ENCODE peak calls at places on chromosome 1, in eight cellular contexts. Y is GM12865; Z is T-cell; A is activated effector memory CD4-positive, alpha-beta T cell treated with anti-CD3 and anti-CD28 coated beads, Interleukin-2, amount 50 U/mL, for 16 hours; O is DMS53; H is ELR; E is iPS-NIHi11; C is putamen. P is an unnamed sample.

GRCh38 chr1:40049745-40050144 is 9.2 kb downstream of the CAP1 start:
- DNase-seq in Y (peak; percentile 34), Z (no peak), A (no peak), O (no peak), H (no peak), E (no peak), C (peak; percentile 72), P (no peak)

GRCh38 chr1:53878492-53879105 is 11.0 kb downstream of the YIPF1 start:
- DNase-seq in Y (peak; percentile 72), Z (no peak), A (no peak), O (peak; percentile 89), H (peak; percentile 74), E (peak; percentile 39), C (no peak), P (no peak)

GRCh38 chr1:26828352-26829093 is 2.0 kb downstream of the ZDHHC18 start:
- DNase-seq in Y (peak; percentile 66), Z (no peak), A (peak; percentile 75), O (no peak), H (no peak), E (no peak), C (no peak), P (no peak)

GRCh38 chr1:215526147-215526845 is 40.8 kb upstream of the KCTD3 start:
- DNase-seq in Y (peak; percentile 61), Z (no peak), A (no peak), O (peak; percentile 82), H (peak; percentile 65), E (peak; percentile 31), C (peak; percentile 21), P (no peak)

GRCh38 chr1:244454412-244454811 is 2.7 kb upstream of the ADSS2 start:
- DNase-seq in Y (no peak), Z (no peak), A (no peak), O (peak; percentile 52), H (no peak), E (no peak), C (no peak), P (no peak)

GRCh38 chr1:18239671-18240070 is 132.1 kb downstream of the IGSF21 start:
- DNase-seq in Y (no peak), Z (no peak), A (no peak), O (peak; percentile 13), H (no peak), E (no peak), C (no peak), P (no peak)

GRCh38 chr1:156253634-156254033 is 5.8 kb upstream of the PAQR6 start:
- DNase-seq in Y (no peak), Z (no peak), A (no peak), O (no peak), H (no peak), E (no peak), C (no peak), P (no peak)

GRCh38 chr1:173477286-173478098 is at the start of gene PRDX6:
- DNase-seq in Y (no peak), Z (peak; percentile 80), A (no peak), O (peak; percentile 83), H (peak; percentile 88), E (peak; percentile 65), C (peak; percentile 50), P (peak; percentile 68)

GRCh38 chr1:86229405-86229804 is 72.8 kb upstream of the COL24A1 start:
- DNase-seq in Y (no peak), Z (no peak), A (no peak), O (no peak), H (no peak), E (no peak), C (no peak), P (no peak)

GRCh38 chr1:216464489-216464888 is 41.2 kb upstream of the USH2A start:
- DNase-seq in Y (no peak), Z (no peak), A (no peak), O (peak; percentile 29), H (peak; percentile 94), E (no peak), C (no peak), P (no peak)

GRCh38 chr1:49576327-49576901 is 447.3 kb downstream of the AGBL4 start:
- DNase-seq in Y (peak; percentile 1), Z (no peak), A (no peak), O (no peak), H (no peak), E (no peak), C (no peak), P (no peak)

GRCh38 chr1:36638268-36638667 is 155.6 kb upstream of the CSF3R start:
- DNase-seq in Y (no peak), Z (no peak), A (no peak), O (no peak), H (peak; percentile 37), E (no peak), C (no peak), P (no peak)

GRCh38 chr1:12519708-12520364 is 98.2 kb downstream of the DHRS3 start:
- DNase-seq in Y (no peak), Z (no peak), A (no peak), O (no peak), H (no peak), E (no peak), C (no peak), P (no peak)

GRCh38 chr1:155968670-155969069 is 9.7 kb downstream of the ARHGEF2 start:
- DNase-seq in Y (no peak), Z (no peak), A (no peak), O (no peak), H (no peak), E (no peak), C (peak; percentile 96), P (no peak)

GRCh38 chr1:236576004-236576403 is 28.3 kb downstream of the HEATR1 start:
- DNase-seq in Y (no peak), Z (no peak), A (no peak), O (no peak), H (peak; percentile 40), E (no peak), C (no peak), P (no peak)

GRCh38 chr1:157099633-157100009 is at the start of gene ETV3L:
- DNase-seq in Y (no peak), Z (no peak), A (no peak), O (no peak), H (no peak), E (peak; percentile 45), C (no peak), P (no peak)

GRCh38 chr1:109613396-109614147 is 5.8 kb downstream of the GNAT2 start:
- DNase-seq in Y (no peak), Z (no peak), A (no peak), O (no peak), H (peak; percentile 58), E (no peak), C (no peak), P (no peak)

GRCh38 chr1:31327381-31327780 is 30.5 kb downstream of the ZCCHC17 start:
- DNase-seq in Y (no peak), Z (no peak), A (no peak), O (no peak), H (no peak), E (no peak), C (no peak), P (no peak)

GRCh38 chr1:152168535-152168868 is 9.5 kb upstream of the RPTN start:
- DNase-seq in Y (no peak), Z (no peak), A (no peak), O (no peak), H (no peak), E (no peak), C (no peak), P (no peak)

GRCh38 chr1:172551279-172551678 is 18.3 kb downstream of the SUCO start:
- DNase-seq in Y (no peak), Z (no peak), A (no peak), O (no peak), H (no peak), E (no peak), C (no peak), P (no peak)

GRCh38 chr1:55478742-55479141 is 263.6 kb upstream of the USP24 start:
- DNase-seq in Y (peak; percentile 11), Z (no peak), A (no peak), O (peak; percentile 75), H (peak; percentile 63), E (peak; percentile 50), C (no peak), P (no peak)

GRCh38 chr1:173205146-173206051 is 1.7 kb downstream of the TNFSF4 start:
- DNase-seq in Y (peak; percentile 59), Z (peak; percentile 33), A (peak; percentile 65), O (no peak), H (no peak), E (no peak), C (no peak), P (peak; percentile 74)

GRCh38 chr1:48492392-48492791 is 20.4 kb upstream of the SPATA6 start:
- DNase-seq in Y (no peak), Z (no peak), A (no peak), O (peak; percentile 74), H (no peak), E (no peak), C (no peak), P (peak; percentile 92)

GRCh38 chr1:167601442-167602380 is 28.3 kb upstream of the RCSD1 start:
- DNase-seq in Y (no peak), Z (peak; percentile 19), A (no peak), O (no peak), H (no peak), E (no peak), C (peak; percentile 39), P (peak; percentile 39)

GRCh38 chr1:67850611-67851075 is 17.4 kb upstream of the GNG12 start:
- DNase-seq in Y (no peak), Z (no peak), A (no peak), O (peak; percentile 98), H (peak; percentile 97), E (peak; percentile 14), C (no peak), P (peak; percentile 93)

GRCh38 chr1:194322751-194323150 is 1136.3 kb upstream of the B3GALT2 start:
- DNase-seq in Y (no peak), Z (no peak), A (no peak), O (no peak), H (no peak), E (no peak), C (no peak), P (no peak)